ENCODE peak calls at places on chromosomes 6 and 20, in five cellular contexts. G is lower lobe of right lung, W is psoas muscle, H is ovary, P is IMR-90. B is an unnamed sample.

GRCh38 chr6:42211726-42212125 is 5.9 kb downstream of the MRPS10 start:
- DNase-seq in G (no peak), H (no peak), W (no peak), P (no peak), B (no peak)

GRCh38 chr20:57256908-57257307 is 9.5 kb downstream of the BMP7 start:
- DNase-seq in H (no peak), W (no peak), P (no peak), G (no peak), B (no peak)

GRCh38 chr6:37554480-37554819 is 54.8 kb upstream of the CCDC167 start:
- DNase-seq in P (peak; percentile 66), W (no peak), H (no peak), G (no peak), B (no peak)

GRCh38 chr6:52317841-52318581 is 33.5 kb upstream of the MCM3 start:
- DNase-seq in H (no peak), G (no peak), P (peak; percentile 61), W (no peak), B (no peak)

GRCh38 chr6:45930419-45931059 is 85.1 kb downstream of the CLIC5 start:
- DNase-seq in W (peak; percentile 58), P (peak; percentile 41), G (peak; percentile 70), H (peak; percentile 32), B (peak; percentile 89)

GRCh38 chr6:42569102-42570028 is 5.5 kb downstream of the UBR2 start:
- DNase-seq in G (no peak), P (peak; percentile 95), H (no peak), W (no peak), B (no peak)

GRCh38 chr20:63756648-63756991 is 17.0 kb downstream of the SLC2A4RG start:
- DNase-seq in G (no peak), W (no peak), H (no peak), P (no peak), B (no peak)

GRCh38 chr20:50242863-50243609 is 52.4 kb downstream of the CEBPB start:
- DNase-seq in P (no peak), G (no peak), H (no peak), W (no peak), B (no peak)

GRCh38 chr6:912871-913663 is 220.1 kb upstream of the EXOC2 start:
- DNase-seq in P (peak; percentile 47), H (no peak), G (no peak), W (no peak), B (peak; percentile 7)

GRCh38 chr20:33730946-33731692 is 677 bp upstream of the ZNF341 start:
- DNase-seq in H (peak; percentile 20), P (no peak), W (no peak), G (no peak), B (no peak)

GRCh38 chr6:143941852-143942627 is 66.0 kb downstream of the PLAGL1 start:
- DNase-seq in W (peak; percentile 26), G (peak; percentile 78), H (peak; percentile 27), P (peak; percentile 49), B (no peak)

GRCh38 chr20:25136643-25137559 is 55.0 kb upstream of the VSX1 start:
- DNase-seq in H (peak; percentile 38), W (peak; percentile 63), G (peak; percentile 59), P (peak; percentile 87), B (peak; percentile 36)

GRCh38 chr20:13022401-13023170 is 13.8 kb downstream of the SPTLC3 start:
- DNase-seq in H (no peak), W (no peak), P (peak; percentile 82), G (no peak), B (no peak)

GRCh38 chr6:36957773-36958271 is 3.3 kb downstream of the PI16 start:
- DNase-seq in H (no peak), P (no peak), G (no peak), W (no peak), B (no peak)

GRCh38 chr6:104284872-104285271 is 574.8 kb downstream of the HACE1 start:
- DNase-seq in P (no peak), G (no peak), H (no peak), W (no peak), B (no peak)

GRCh38 chr20:54195483-54196472 is 12.1 kb upstream of the PFDN4 start:
- DNase-seq in G (no peak), P (no peak), W (no peak), H (no peak), B (no peak)

GRCh38 chr6:137656735-137657134 is 162.5 kb upstream of the OLIG3 start:
- DNase-seq in P (no peak), W (no peak), H (no peak), G (no peak), B (no peak)

GRCh38 chr20:9112541-9113515 is 43.9 kb downstream of the PLCB4 start:
- DNase-seq in W (no peak), P (peak; percentile 78), G (no peak), H (no peak), B (peak; percentile 46)

GRCh38 chr6:3843379-3844096 is 5.6 kb upstream of the FAM50B start:
- DNase-seq in P (no peak), G (no peak), W (no peak), H (no peak), B (no peak)

GRCh38 chr6:133062077-133062476 is 179.1 kb upstream of the EYA4 start:
- DNase-seq in P (peak; percentile 100), W (no peak), G (no peak), H (no peak), B (no peak)

GRCh38 chr20:47258745-47259695 is 97.5 kb downstream of the ZMYND8 start:
- DNase-seq in H (no peak), G (peak; percentile 56), P (peak; percentile 63), W (peak; percentile 33), B (peak; percentile 46)

GRCh38 chr20:46631212-46631869 is 19.9 kb downstream of the SLC13A3 start:
- DNase-seq in G (peak; percentile 66), P (peak; percentile 15), H (no peak), W (no peak), B (no peak)

GRCh38 chr6:159972506-159973268 is 3.8 kb downstream of the IGF2R start:
- DNase-seq in W (no peak), G (no peak), P (no peak), H (no peak), B (no peak)

GRCh38 chr6:156686429-156686939 is 90.7 kb upstream of the ARID1B start:
- DNase-seq in W (no peak), G (peak; percentile 49), H (no peak), P (peak; percentile 59), B (no peak)

GRCh38 chr20:46354920-46355654 is 46.8 kb upstream of the CDH22 start:
- DNase-seq in P (no peak), H (no peak), G (no peak), W (no peak), B (no peak)

GRCh38 chr6:22147983-22148797 is 148.6 kb downstream of the PRL start:
- DNase-seq in H (no peak), P (peak; percentile 92), G (peak; percentile 44), W (no peak), B (no peak)

GRCh38 chr6:149064026-149065017 is 253.2 kb upstream of the TAB2 start:
- DNase-seq in H (no peak), P (peak; percentile 32), G (no peak), W (no peak), B (no peak)

GRCh38 chr20:17587148-17587547 is 17.3 kb downstream of the DSTN start:
- DNase-seq in H (no peak), P (no peak), W (no peak), G (no peak), B (no peak)
- H3K4me1 ChIP-seq in H (peaks cover 8% of the 10 kb centered on the region), P (peaks cover 9% of the 10 kb centered on the region), W (peaks cover 53% of the 10 kb centered on the region), G (peaks cover 55% of the 10 kb centered on the region), B (no peaks in the 10 kb centered on the region)

DNA sequence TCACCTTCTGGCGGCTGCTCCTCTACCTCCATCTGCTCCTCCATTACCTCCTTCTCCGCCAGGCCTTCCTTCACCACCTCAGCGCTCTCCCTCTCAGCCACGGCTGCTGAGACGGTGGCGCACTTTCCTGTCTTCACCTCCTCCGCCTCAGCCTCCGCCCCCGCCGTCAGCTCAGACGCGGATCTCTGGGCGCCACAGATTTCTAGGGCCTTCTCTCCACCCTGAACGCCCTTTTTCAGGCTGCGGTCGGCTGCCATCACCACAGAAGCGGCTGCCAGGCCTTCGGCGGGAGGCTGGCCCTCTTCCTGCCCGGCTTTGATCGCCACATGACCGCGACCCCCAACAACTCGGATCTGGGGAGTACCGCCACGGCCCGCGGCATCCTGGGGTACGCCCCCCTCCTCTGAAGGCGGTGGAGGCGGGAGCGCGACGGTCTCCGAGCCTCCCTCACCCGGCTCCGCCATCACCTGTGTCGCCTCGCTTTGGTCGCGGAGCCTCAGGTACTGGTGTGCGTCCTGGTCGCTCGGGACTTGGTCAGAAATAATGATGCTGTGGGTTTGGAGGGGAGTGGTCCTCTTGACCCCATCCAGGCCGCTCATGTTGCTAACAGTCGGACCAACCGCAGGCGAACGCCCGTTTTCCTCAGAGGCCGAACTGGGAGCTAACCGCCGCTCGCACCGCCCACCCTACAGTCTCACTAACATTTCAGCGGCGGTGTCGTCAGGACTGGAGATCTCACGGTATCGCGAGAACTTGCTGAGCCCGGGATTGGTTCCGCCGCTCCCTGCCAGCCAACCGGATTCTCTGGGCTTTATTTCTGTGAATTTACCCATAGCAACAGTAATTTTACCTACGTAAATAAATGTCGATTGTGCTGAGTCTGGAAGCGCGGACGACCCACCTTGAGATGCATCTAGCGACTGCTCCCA is at the start of gene TSPYL1:
- DNase-seq in H (peak; percentile 95), W (peak; percentile 94), G (peak; percentile 97), P (peak; percentile 97), B (peak; percentile 93)
- TF ChIP-seq CTCF in H (no peak), W (no peak), G (no peak), P (peak; percentile 13), B (no peak)

DNA sequence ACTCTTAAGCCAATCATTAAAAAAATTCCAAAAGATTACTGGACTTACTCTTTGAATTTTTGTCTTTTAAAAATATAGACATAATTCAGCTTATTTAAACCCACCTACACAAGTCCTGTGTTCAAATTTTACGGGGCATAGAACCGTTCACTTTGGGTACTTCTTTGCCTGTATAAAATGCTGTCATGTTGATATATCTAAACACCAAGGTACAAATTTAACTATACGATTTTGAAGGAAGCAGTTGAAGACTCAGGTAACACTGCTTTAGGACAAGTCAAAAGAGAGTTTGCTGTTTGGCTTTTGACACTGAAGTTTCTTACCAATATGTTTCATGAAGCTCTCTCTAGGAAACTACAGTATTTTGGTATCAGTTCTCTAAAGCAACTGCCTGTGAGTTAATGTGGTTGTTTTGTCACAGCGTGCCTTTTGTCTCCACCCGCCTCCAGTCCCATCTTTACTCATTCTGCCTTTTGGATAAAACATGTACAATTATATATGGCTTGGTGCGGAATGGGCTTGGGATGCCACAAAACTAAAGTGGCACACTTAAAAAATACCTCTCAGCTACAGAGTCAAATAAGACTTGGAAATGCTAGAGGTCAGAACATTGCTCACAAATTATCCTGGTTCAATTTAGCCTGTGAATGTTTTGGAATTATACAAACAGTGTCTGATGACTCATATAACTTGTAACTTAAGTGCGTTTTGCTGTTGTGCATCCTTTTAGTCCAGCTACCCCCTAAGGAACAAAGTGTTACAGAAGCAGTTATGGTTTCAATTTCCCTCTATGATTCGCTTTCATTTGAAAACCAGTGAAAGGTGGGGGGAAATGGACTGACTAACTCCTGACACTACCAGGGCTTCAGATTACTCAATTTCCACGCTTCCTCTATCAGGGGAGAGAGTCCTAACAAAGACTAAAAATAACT is 38.7 kb downstream of the RGS17 start:
- DNase-seq in W (no peak), G (no peak), H (no peak), P (peak; percentile 95), B (no peak)
- H3K4me1 ChIP-seq in W (no peaks in the 10 kb centered on the region), G (no peaks in the 10 kb centered on the region), H (no peaks in the 10 kb centered on the region), P (peaks cover 6% of the 10 kb centered on the region), B (no peaks in the 10 kb centered on the region)

GRCh38 chr6:35945650-35946025 is 24.7 kb upstream of the SRPK1 start:
- DNase-seq in G (no peak), P (peak; percentile 51), H (no peak), W (no peak), B (no peak)

GRCh38 chr6:35954335-35954734 is 33.4 kb upstream of the SRPK1 start:
- DNase-seq in H (no peak), G (no peak), W (no peak), P (peak; percentile 27), B (no peak)

GRCh38 chr6:35943390-35943789 is 22.5 kb upstream of the SRPK1 start:
- DNase-seq in P (no peak), G (no peak), H (no peak), W (no peak), B (no peak)

GRCh38 chr6:35948725-35949124 is 27.8 kb upstream of the SRPK1 start:
- DNase-seq in W (no peak), H (no peak), G (no peak), P (peak; percentile 12), B (no peak)
- TF ChIP-seq CTCF in W (no peak), H (no peak), G (no peak), P (no peak), B (no peak)

B was measured in tibial nerve.